ENCODE peak calls at places on chromosomes 16 and 17, in seven cellular contexts. Y is aorta; K is esophagus mucosa; U is naive thymus-derived CD4-positive, alpha-beta T cell; E is upper lobe of left lung; X is left colon; H is natural killer cell. P is an unnamed sample.

GRCh38 chr17:10777131-10777805 is 26.6 kb downstream of the TMEM238L start:
- ATAC-seq in U (no peak), K (peak; percentile 31), E (no peak), H (no peak), X (peak; percentile 37), Y (no peak), P (no peak)

GRCh38 chr17:66178642-66179041 is 13.3 kb downstream of the CEP112 start:
- ATAC-seq in U (no peak), Y (no peak), E (no peak), K (no peak), X (no peak), H (no peak), P (no peak)

GRCh38 chr16:68113059-68113757 is 28.0 kb downstream of the NFATC3 start:
- ATAC-seq in H (no peak), Y (no peak), E (no peak), X (no peak), U (no peak), K (no peak), P (no peak)

GRCh38 chr17:41959336-41960095 is 7.1 kb upstream of the CNP start:
- ATAC-seq in X (no peak), E (peak; percentile 12), H (no peak), U (no peak), K (peak; percentile 23), Y (peak; percentile 45), P (no peak)

GRCh38 chr16:24504467-24505345 is 34.7 kb upstream of the RBBP6 start:
- ATAC-seq in K (peak; percentile 79), E (peak; percentile 74), U (peak; percentile 89), Y (peak; percentile 77), X (peak; percentile 82), H (peak; percentile 87), P (peak; percentile 76)

GRCh38 chr16:48361012-48361411 is 24.2 kb downstream of the SIAH1 start:
- ATAC-seq in Y (no peak), K (no peak), X (no peak), U (no peak), H (no peak), E (no peak), P (no peak)

GRCh38 chr16:62208934-62209333 is 172.7 kb upstream of the CDH8 start:
- ATAC-seq in U (no peak), E (no peak), Y (no peak), K (no peak), H (no peak), X (no peak), P (no peak)

GRCh38 chr17:75658237-75658636 is 8.7 kb downstream of the RECQL5 start:
- ATAC-seq in U (no peak), X (no peak), Y (no peak), E (no peak), K (no peak), H (no peak), P (no peak)

GRCh38 chr17:41600318-41600717 is 12.2 kb downstream of the KRT16 start:
- ATAC-seq in E (no peak), H (no peak), X (no peak), U (no peak), Y (no peak), K (no peak), P (no peak)

GRCh38 chr17:8894673-8895578 is 27.5 kb upstream of the PIK3R6 start:
- ATAC-seq in E (peak; percentile 78), X (peak; percentile 86), Y (peak; percentile 85), K (peak; percentile 72), H (peak; percentile 57), U (peak; percentile 33), P (peak; percentile 72)

GRCh38 chr16:3606441-3606840 is 5.0 kb downstream of the SLX4 start:
- ATAC-seq in X (no peak), E (no peak), Y (no peak), U (no peak), K (no peak), H (no peak), P (no peak)

GRCh38 chr16:67703626-67704025 is 15.5 kb downstream of the GFOD2 start:
- ATAC-seq in E (no peak), U (peak; percentile 64), Y (no peak), H (peak; percentile 42), X (no peak), K (no peak), P (no peak)

GRCh38 chr17:65446838-65447526 is 114.5 kb downstream of the AXIN2 start:
- ATAC-seq in U (no peak), H (no peak), X (no peak), E (no peak), Y (peak; percentile 20), K (no peak), P (no peak)

GRCh38 chr16:12406840-12407690 is 396.6 kb downstream of the CPPED1 start:
- ATAC-seq in E (no peak), Y (no peak), X (no peak), U (no peak), K (no peak), H (no peak), P (no peak)

GRCh38 chr16:55494994-55495421 is 13.9 kb upstream of the LPCAT2 start:
- ATAC-seq in H (no peak), E (peak; percentile 38), U (peak; percentile 64), X (peak; percentile 97), Y (peak; percentile 64), K (peak; percentile 66), P (peak; percentile 71)

GRCh38 chr16:4315185-4316102 is at the start of gene GLIS2:
- ATAC-seq in E (peak; percentile 68), K (peak; percentile 35), Y (peak; percentile 79), X (peak; percentile 42), H (peak; percentile 64), U (peak; percentile 48), P (peak; percentile 88)

GRCh38 chr16:76345093-76345735 is 68.0 kb downstream of the CNTNAP4 start:
- ATAC-seq in U (no peak), E (peak; percentile 83), K (no peak), X (no peak), H (no peak), Y (peak; percentile 90), P (peak; percentile 91)

GRCh38 chr16:87669672-87670071 is 67.4 kb downstream of the JPH3 start:
- ATAC-seq in K (no peak), X (no peak), Y (no peak), H (no peak), E (no peak), U (no peak), P (no peak)

GRCh38 chr17:69373069-69373468 is 41.4 kb upstream of the MAP2K6 start:
- ATAC-seq in Y (no peak), U (no peak), E (no peak), K (no peak), H (no peak), X (peak; percentile 87), P (no peak)

GRCh38 chr17:65183736-65184135 is 46.6 kb downstream of the RGS9 start:
- ATAC-seq in H (no peak), X (no peak), K (no peak), U (no peak), E (no peak), Y (no peak), P (peak; percentile 71)

GRCh38 chr17:71830916-71831315 is 289.9 kb upstream of the SOX9 start:
- ATAC-seq in Y (no peak), E (no peak), X (no peak), H (no peak), K (no peak), U (no peak), P (no peak)

GRCh38 chr16:11470676-11471415 is 115.9 kb downstream of the LITAF start:
- ATAC-seq in H (no peak), K (no peak), U (no peak), E (peak; percentile 4), Y (no peak), X (no peak), P (no peak)

GRCh38 chr16:80171199-80171598 is 369.6 kb upstream of the DYNLRB2 start:
- ATAC-seq in K (no peak), U (no peak), H (no peak), E (no peak), Y (no peak), X (no peak), P (no peak)

GRCh38 chr16:60945225-60945624 is 1091.0 kb downstream of the CDH8 start:
- ATAC-seq in H (no peak), U (no peak), Y (no peak), K (no peak), X (no peak), E (no peak), P (no peak)

GRCh38 chr16:28189237-28189636 is 22.5 kb downstream of the XPO6 start:
- ATAC-seq in K (peak; percentile 44), U (peak; percentile 33), Y (no peak), X (peak; percentile 63), H (peak; percentile 10), E (no peak), P (no peak)

GRCh38 chr16:67167588-67167987 is 2.8 kb upstream of the NOL3 start:
- ATAC-seq in K (no peak), U (no peak), E (no peak), X (no peak), H (no peak), Y (no peak), P (no peak)

GRCh38 chr16:1032607-1033006 is 39.9 kb upstream of the SSTR5 start:
- ATAC-seq in K (no peak), X (no peak), U (no peak), E (no peak), H (no peak), Y (no peak), P (no peak)

GRCh38 chr17:8108972-8109668 is 9.2 kb downstream of the ALOXE3 start:
- ATAC-seq in H (no peak), X (no peak), U (no peak), Y (peak; percentile 24), K (no peak), E (no peak), P (no peak)

GRCh38 chr16:1366060-1366711 is 14.5 kb downstream of the GNPTG start:
- ATAC-seq in U (no peak), X (no peak), Y (peak; percentile 31), K (no peak), H (no peak), E (no peak), P (no peak)

GRCh38 chr16:84223456-84223855 is 16.4 kb downstream of the KCNG4 start:
- ATAC-seq in X (no peak), K (no peak), H (no peak), Y (no peak), U (no peak), E (no peak), P (no peak)

GRCh38 chr16:25692734-25693508 is 1.2 kb downstream of the HS3ST4 start:
- ATAC-seq in H (no peak), U (no peak), E (no peak), K (no peak), X (no peak), Y (no peak), P (no peak)

GRCh38 chr16:54164789-54165173 is 121.8 kb downstream of the IRX3 start:
- ATAC-seq in U (no peak), H (no peak), K (no peak), X (no peak), E (no peak), Y (no peak), P (no peak)

GRCh38 chr16:50394215-50394802 is 25.5 kb upstream of the BRD7 start:
- ATAC-seq in K (no peak), Y (no peak), H (no peak), E (no peak), X (no peak), U (no peak), P (no peak)

GRCh38 chr16:81311762-81312161 is 3.0 kb upstream of the GAN start:
- ATAC-seq in K (no peak), U (no peak), Y (no peak), X (no peak), H (no peak), E (no peak), P (no peak)

GRCh38 chr17:72901098-72901497 is 191.4 kb downstream of the SLC39A11 start:
- ATAC-seq in X (peak; percentile 82), U (no peak), H (no peak), E (no peak), Y (no peak), K (peak; percentile 76), P (no peak)

GRCh38 chr16:74304164-74304834 is 7.7 kb downstream of the PSMD7 start:
- ATAC-seq in E (no peak), K (no peak), Y (no peak), X (peak; percentile 66), U (no peak), H (no peak), P (no peak)

GRCh38 chr16:12439443-12440232 is 364.0 kb downstream of the CPPED1 start:
- ATAC-seq in K (no peak), X (no peak), H (no peak), E (no peak), U (no peak), Y (no peak), P (no peak)

GRCh38 chr16:17939723-17940122 is 396.8 kb downstream of the NPIPA8 start:
- ATAC-seq in Y (no peak), X (no peak), K (no peak), H (no peak), U (no peak), E (no peak), P (no peak)